ENCODE peak calls at places on chromosomes 7 and 10, in nine cellular contexts. One of them, this sample, is unnamed. For H3K27me3, the result is how much of the 10 kb centered on the place peaks cover.

GRCh38 chr10:112223725-112224124 is 40.2 kb upstream of the GPAM start:
- DNase-seq in adipocyte: no peak
- DNase-seq in thoracic aorta: no peak
- DNase-seq in transverse colon: no peak
- DNase-seq in left lung: no peak
- DNase-seq in bronchial epithelial cell: peak
- DNase-seq in mesendoderm: no peak
- DNase-seq in neuronal stem cell: no peak
- DNase-seq in fibroblast of lung: no peak
- DNase-seq in this sample: no peak

GRCh38 chr10:84348431-84348830 is 20.0 kb downstream of the CCSER2 start:
- DNase-seq in adipocyte: peak
- DNase-seq in thoracic aorta: no peak
- DNase-seq in transverse colon: no peak
- DNase-seq in left lung: no peak
- DNase-seq in bronchial epithelial cell: peak
- DNase-seq in mesendoderm: no peak
- DNase-seq in neuronal stem cell: no peak
- DNase-seq in fibroblast of lung: peak
- DNase-seq in this sample: no peak

GRCh38 chr10:91340613-91341362 is 69.4 kb upstream of the HECTD2 start:
- DNase-seq in adipocyte: peak
- DNase-seq in thoracic aorta: no peak
- DNase-seq in transverse colon: no peak
- DNase-seq in left lung: no peak
- DNase-seq in bronchial epithelial cell: peak
- DNase-seq in mesendoderm: no peak
- DNase-seq in neuronal stem cell: no peak
- DNase-seq in fibroblast of lung: peak
- DNase-seq in this sample: peak

GRCh38 chr7:128841961-128842673 is 11.9 kb downstream of the FLNC start:
- DNase-seq in adipocyte: peak
- DNase-seq in thoracic aorta: no peak
- DNase-seq in transverse colon: peak
- DNase-seq in left lung: no peak
- DNase-seq in bronchial epithelial cell: peak
- DNase-seq in mesendoderm: peak
- DNase-seq in neuronal stem cell: peak
- DNase-seq in fibroblast of lung: peak
- DNase-seq in this sample: peak

GRCh38 chr7:128404826-128405344 is 4.9 kb downstream of the IMPDH1 start:
- DNase-seq in adipocyte: peak
- DNase-seq in thoracic aorta: no peak
- DNase-seq in transverse colon: no peak
- DNase-seq in left lung: no peak
- DNase-seq in bronchial epithelial cell: peak
- DNase-seq in mesendoderm: no peak
- DNase-seq in neuronal stem cell: no peak
- DNase-seq in fibroblast of lung: no peak
- DNase-seq in this sample: no peak

GRCh38 chr10:116427671-116428070 is at the start of gene PNLIPRP3:
- DNase-seq in adipocyte: no peak
- DNase-seq in thoracic aorta: no peak
- DNase-seq in transverse colon: no peak
- DNase-seq in left lung: no peak
- DNase-seq in bronchial epithelial cell: peak
- DNase-seq in mesendoderm: no peak
- DNase-seq in neuronal stem cell: no peak
- DNase-seq in fibroblast of lung: no peak
- DNase-seq in this sample: no peak

GRCh38 chr10:44046605-44047004 is 338.3 kb downstream of the CXCL12 start:
- DNase-seq in adipocyte: peak
- DNase-seq in thoracic aorta: no peak
- DNase-seq in transverse colon: no peak
- DNase-seq in left lung: no peak
- DNase-seq in bronchial epithelial cell: peak
- DNase-seq in mesendoderm: peak
- DNase-seq in neuronal stem cell: no peak
- DNase-seq in fibroblast of lung: peak
- DNase-seq in this sample: peak

GRCh38 chr7:139741239-139741638 is 36.6 kb downstream of the HIPK2 start:
- DNase-seq in adipocyte: no peak
- DNase-seq in thoracic aorta: no peak
- DNase-seq in transverse colon: no peak
- DNase-seq in left lung: no peak
- DNase-seq in bronchial epithelial cell: no peak
- DNase-seq in mesendoderm: no peak
- DNase-seq in neuronal stem cell: no peak
- DNase-seq in fibroblast of lung: no peak
- DNase-seq in this sample: no peak

GRCh38 chr10:79018591-79019011 is 50.2 kb upstream of the ZMIZ1 start:
- DNase-seq in adipocyte: no peak
- DNase-seq in thoracic aorta: no peak
- DNase-seq in transverse colon: no peak
- DNase-seq in left lung: no peak
- DNase-seq in bronchial epithelial cell: peak
- DNase-seq in mesendoderm: no peak
- DNase-seq in neuronal stem cell: no peak
- DNase-seq in fibroblast of lung: peak
- DNase-seq in this sample: peak

GRCh38 chr7:42090806-42091205 is 146.2 kb downstream of the GLI3 start:
- DNase-seq in adipocyte: no peak
- DNase-seq in thoracic aorta: no peak
- DNase-seq in transverse colon: no peak
- DNase-seq in left lung: no peak
- DNase-seq in bronchial epithelial cell: no peak
- DNase-seq in mesendoderm: no peak
- DNase-seq in neuronal stem cell: no peak
- DNase-seq in fibroblast of lung: no peak
- DNase-seq in this sample: no peak

DNA sequence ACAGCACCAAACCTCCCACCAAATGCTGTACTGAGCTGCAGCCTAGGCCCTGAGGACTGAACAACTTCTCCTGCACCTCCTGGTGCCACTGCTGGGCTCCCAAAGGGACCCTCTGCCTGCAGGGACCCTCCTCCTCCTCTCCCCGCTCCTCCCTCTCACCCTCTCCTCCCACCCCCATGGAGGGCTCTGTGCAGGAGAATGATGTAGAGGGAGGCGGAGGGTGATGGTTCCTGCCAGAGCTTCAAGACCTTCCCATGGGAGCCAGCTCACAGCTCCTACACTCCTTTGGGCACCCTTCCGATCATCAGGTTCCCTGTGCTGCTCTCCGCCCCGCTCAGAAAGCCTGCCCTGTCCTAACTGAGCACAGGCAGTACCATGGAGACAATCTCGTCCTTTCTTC is 97.7 kb downstream of the PRKAG2 start:
- DNase-seq in adipocyte: no peak
- DNase-seq in thoracic aorta: no peak
- DNase-seq in transverse colon: no peak
- DNase-seq in left lung: no peak
- DNase-seq in bronchial epithelial cell: no peak
- DNase-seq in mesendoderm: no peak
- DNase-seq in neuronal stem cell: no peak
- DNase-seq in fibroblast of lung: no peak
- DNase-seq in this sample: no peak
- H3K4me3 ChIP-seq in adipocyte: no peak
- H3K4me3 ChIP-seq in thoracic aorta: no peak
- H3K4me3 ChIP-seq in transverse colon: no peak
- H3K4me3 ChIP-seq in left lung: no peak
- H3K4me3 ChIP-seq in bronchial epithelial cell: no peak
- H3K4me3 ChIP-seq in mesendoderm: no peak
- H3K4me3 ChIP-seq in neuronal stem cell: no peak
- H3K4me3 ChIP-seq in fibroblast of lung: no peak
- H3K4me3 ChIP-seq in this sample: no peak

GRCh38 chr10:51125518-51125917 is 51.2 kb downstream of the PRKG1 start:
- DNase-seq in adipocyte: no peak
- DNase-seq in thoracic aorta: no peak
- DNase-seq in transverse colon: no peak
- DNase-seq in left lung: no peak
- DNase-seq in bronchial epithelial cell: no peak
- DNase-seq in mesendoderm: no peak
- DNase-seq in neuronal stem cell: no peak
- DNase-seq in fibroblast of lung: no peak
- DNase-seq in this sample: no peak
- H3K27me3 ChIP-seq in adipocyte: under half
- H3K27me3 ChIP-seq in thoracic aorta: under half
- H3K27me3 ChIP-seq in transverse colon: under half
- H3K27me3 ChIP-seq in left lung: under half
- H3K27me3 ChIP-seq in bronchial epithelial cell: under half
- H3K27me3 ChIP-seq in mesendoderm: under half
- H3K27me3 ChIP-seq in neuronal stem cell: under half
- H3K27me3 ChIP-seq in fibroblast of lung: under half
- H3K27me3 ChIP-seq in this sample: under half

GRCh38 chr10:14879801-14880193 is 1.1 kb downstream of the SUV39H2 start:
- DNase-seq in adipocyte: no peak
- DNase-seq in thoracic aorta: no peak
- DNase-seq in transverse colon: no peak
- DNase-seq in left lung: no peak
- DNase-seq in bronchial epithelial cell: peak
- DNase-seq in mesendoderm: no peak
- DNase-seq in neuronal stem cell: no peak
- DNase-seq in fibroblast of lung: no peak
- DNase-seq in this sample: no peak

GRCh38 chr10:14875941-14876340 is 2.7 kb upstream of the SUV39H2 start:
- DNase-seq in adipocyte: no peak
- DNase-seq in thoracic aorta: no peak
- DNase-seq in transverse colon: no peak
- DNase-seq in left lung: no peak
- DNase-seq in bronchial epithelial cell: no peak
- DNase-seq in mesendoderm: no peak
- DNase-seq in neuronal stem cell: no peak
- DNase-seq in fibroblast of lung: no peak
- DNase-seq in this sample: no peak

GRCh38 chr10:14878266-14879054 is at the start of gene SUV39H2:
- DNase-seq in adipocyte: peak
- DNase-seq in thoracic aorta: peak
- DNase-seq in transverse colon: peak
- DNase-seq in left lung: peak
- DNase-seq in bronchial epithelial cell: peak
- DNase-seq in mesendoderm: peak
- DNase-seq in neuronal stem cell: peak
- DNase-seq in fibroblast of lung: peak
- DNase-seq in this sample: peak

GRCh38 chr10:14879055-14879800 is 562 bp downstream of the SUV39H2 start:
- DNase-seq in adipocyte: peak
- DNase-seq in thoracic aorta: no peak
- DNase-seq in transverse colon: peak
- DNase-seq in left lung: peak
- DNase-seq in bronchial epithelial cell: peak
- DNase-seq in mesendoderm: peak
- DNase-seq in neuronal stem cell: no peak
- DNase-seq in fibroblast of lung: peak
- DNase-seq in this sample: peak

GRCh38 chr10:14876764-14877163 is 1.9 kb upstream of the SUV39H2 start:
- DNase-seq in adipocyte: no peak
- DNase-seq in thoracic aorta: no peak
- DNase-seq in transverse colon: no peak
- DNase-seq in left lung: no peak
- DNase-seq in bronchial epithelial cell: no peak
- DNase-seq in mesendoderm: no peak
- DNase-seq in neuronal stem cell: no peak
- DNase-seq in fibroblast of lung: no peak
- DNase-seq in this sample: no peak
- H3K4me3 ChIP-seq in adipocyte: peak
- H3K4me3 ChIP-seq in thoracic aorta: peak
- H3K4me3 ChIP-seq in transverse colon: no peak
- H3K4me3 ChIP-seq in left lung: no peak
- H3K4me3 ChIP-seq in bronchial epithelial cell: no peak
- H3K4me3 ChIP-seq in mesendoderm: no peak
- H3K4me3 ChIP-seq in neuronal stem cell: no peak
- H3K4me3 ChIP-seq in fibroblast of lung: peak
- H3K4me3 ChIP-seq in this sample: peak

DNA sequence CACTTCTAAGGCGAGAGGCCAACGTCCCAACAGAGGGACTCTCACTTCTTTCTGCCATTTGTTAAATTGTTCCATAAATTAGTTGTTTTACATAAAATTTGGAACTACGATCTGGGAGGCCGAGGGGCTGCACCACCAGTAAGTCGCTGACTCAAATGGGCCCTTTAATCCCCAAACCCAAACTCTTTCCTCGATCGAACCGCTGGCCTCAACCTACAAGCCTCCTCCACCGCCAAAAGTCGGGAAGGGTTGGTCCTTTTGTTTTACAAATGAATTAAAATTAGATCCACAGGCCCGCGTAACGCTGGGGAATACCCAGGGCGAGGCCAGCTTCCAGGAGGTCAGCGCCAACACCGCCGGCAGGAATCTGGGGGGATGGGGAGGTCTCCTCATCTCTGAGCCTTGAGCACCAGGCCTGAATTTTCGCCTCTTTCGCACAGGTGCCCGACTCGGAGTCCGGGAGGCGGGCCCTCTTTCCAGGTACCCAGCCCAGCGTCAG is 1.2 kb upstream of the FOXI2 start:
- DNase-seq in adipocyte: no peak
- DNase-seq in thoracic aorta: no peak
- DNase-seq in transverse colon: no peak
- DNase-seq in left lung: no peak
- DNase-seq in bronchial epithelial cell: no peak
- DNase-seq in mesendoderm: no peak
- DNase-seq in neuronal stem cell: no peak
- DNase-seq in fibroblast of lung: no peak
- DNase-seq in this sample: no peak
- H3K27me3 ChIP-seq in adipocyte: half or more
- H3K27me3 ChIP-seq in thoracic aorta: under half
- H3K27me3 ChIP-seq in transverse colon: half or more
- H3K27me3 ChIP-seq in left lung: half or more
- H3K27me3 ChIP-seq in bronchial epithelial cell: under half
- H3K27me3 ChIP-seq in mesendoderm: half or more
- H3K27me3 ChIP-seq in neuronal stem cell: under half
- H3K27me3 ChIP-seq in fibroblast of lung: under half
- H3K27me3 ChIP-seq in this sample: under half

This sample was measured in right cardiac atrium.